ENCODE peak calls at places on chromosomes 13 and 19, in six cellular contexts. D is lung, P is PC-3, L is AG04450, Q is Peyer's patch, F is lower lobe of right lung. Z is an unnamed sample.
A peak's percentile ranks its signal among the peaks of the same experiment; 100 is the strongest.

GRCh38 chr19:1648926-1649541 is 3.4 kb downstream of the TCF3 start:
- DNase-seq in Q (no peak), D (no peak), P (no peak), L (no peak), F (no peak), Z (no peak)

GRCh38 chr19:46716013-46716671 is 772 bp downstream of the PRKD2 start:
- DNase-seq in L (no peak), F (peak; percentile 56), D (no peak), Q (no peak), P (no peak), Z (no peak)

GRCh38 chr19:29329460-29330134 is 116.6 kb upstream of the UQCRFS1 start:
- DNase-seq in L (no peak), Q (no peak), D (no peak), F (no peak), P (peak; percentile 7), Z (no peak)

GRCh38 chr19:18206018-18206417 is 2.2 kb upstream of the RAB3A start:
- DNase-seq in F (no peak), P (no peak), L (no peak), Q (no peak), D (no peak), Z (no peak)

GRCh38 chr19:6551607-6552450 is 21.0 kb downstream of the TNFSF9 start:
- DNase-seq in D (no peak), P (no peak), F (peak; percentile 50), L (no peak), Q (peak; percentile 51), Z (peak; percentile 86)

GRCh38 chr19:20969498-20969897 is 46.4 kb downstream of the ZNF85 start:
- DNase-seq in F (no peak), P (peak; percentile 60), D (no peak), Q (no peak), L (no peak), Z (no peak)

GRCh38 chr19:42045575-42045974 is 24.4 kb downstream of the GRIK5 start:
- DNase-seq in F (no peak), L (no peak), Q (no peak), P (no peak), D (no peak), Z (no peak)

GRCh38 chr13:72255908-72256307 is 388.9 kb upstream of the DACH1 start:
- DNase-seq in L (no peak), D (no peak), P (peak; percentile 70), F (no peak), Q (no peak), Z (no peak)

GRCh38 chr19:10686661-10687517 is 14.3 kb upstream of the QTRT1 start:
- DNase-seq in L (no peak), P (peak; percentile 21), F (no peak), D (no peak), Q (no peak), Z (no peak)

GRCh38 chr19:10878253-10878652 is 6.9 kb downstream of the CARM1 start:
- DNase-seq in L (no peak), D (no peak), Q (no peak), F (no peak), P (no peak), Z (no peak)

GRCh38 chr13:34523401-34523800 is 418.7 kb upstream of the NBEA start:
- DNase-seq in L (no peak), P (peak; percentile 40), D (no peak), F (no peak), Q (no peak), Z (no peak)

GRCh38 chr13:51970251-51970793 is 40.9 kb downstream of the ATP7B start:
- DNase-seq in Q (peak; percentile 63), D (no peak), P (no peak), F (no peak), L (no peak), Z (no peak)

GRCh38 chr13:93746589-93746988 is 520.0 kb downstream of the GPC6 start:
- DNase-seq in P (no peak), D (no peak), L (no peak), F (no peak), Q (no peak), Z (no peak)

DNA sequence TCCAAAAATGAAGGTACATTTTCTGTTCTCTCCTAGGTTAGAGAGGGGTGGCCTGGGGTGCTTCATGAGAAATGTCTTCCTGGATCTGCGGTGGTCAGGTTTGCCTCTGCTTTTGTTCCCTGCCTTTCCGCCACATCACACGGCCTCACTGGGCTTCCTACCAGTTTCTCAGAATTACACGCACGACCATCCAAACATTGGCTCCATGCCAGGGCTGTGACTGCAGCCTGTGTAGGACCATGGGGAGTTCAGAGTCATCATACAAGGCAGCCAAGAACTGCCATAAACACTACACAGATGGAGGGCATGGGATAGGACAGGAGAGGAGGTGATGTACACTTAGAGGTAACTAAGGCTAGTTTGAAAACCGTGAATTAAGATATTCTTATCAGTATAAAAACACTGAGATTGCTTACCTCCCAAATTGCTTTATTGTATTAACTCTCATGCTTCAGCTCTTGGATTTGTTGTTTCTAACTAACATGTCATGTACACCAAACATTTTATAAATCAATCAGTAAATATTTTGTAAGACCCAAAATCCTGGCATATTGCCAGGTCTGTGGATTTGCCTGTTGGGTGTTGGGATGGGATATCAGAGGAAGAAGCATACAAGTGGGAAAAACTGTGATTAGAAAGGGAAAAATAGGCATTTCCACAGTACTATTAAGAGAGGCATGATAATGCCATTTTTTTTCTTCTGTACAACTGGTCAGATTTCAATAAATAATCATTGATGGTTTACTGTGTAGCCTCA is 45.2 kb downstream of the CDADC1 start:
- DNase-seq in P (no peak), Q (no peak), D (peak; percentile 33), F (no peak), L (peak; percentile 77), Z (no peak)
- TF ChIP-seq CTCF in P (no peak), Q (no peak), D (no peak), F (no peak), L (no peak), Z (no peak)

GRCh38 chr13:25171170-25171516 is 945 bp downstream of the AMER2 start:
- DNase-seq in P (no peak), D (no peak), Q (no peak), L (no peak), F (no peak), Z (no peak)
- H3K4me3 ChIP-seq in P (no peak overlapping the region), D (peak overlapping the region; percentile 14), Q (no peak overlapping the region), L (no peak overlapping the region), F (peak overlapping the region; percentile 39), Z (peak overlapping the region; percentile 37)

GRCh38 chr19:11984986-11985385 is 20.1 kb downstream of the ZNF763 start:
- DNase-seq in L (no peak), P (no peak), D (no peak), Q (no peak), F (no peak), Z (peak; percentile 32)
- TF ChIP-seq CTCF in L (peak; percentile 19), P (peak; percentile 25), D (no peak), Q (no peak), F (no peak), Z (peak; percentile 41)

GRCh38 chr13:20826301-20826700 is 52.5 kb upstream of the EEF1AKMT1 start:
- DNase-seq in F (no peak), P (no peak), Q (no peak), D (no peak), L (no peak), Z (no peak)

GRCh38 chr13:20825476-20825875 is 51.7 kb upstream of the EEF1AKMT1 start:
- DNase-seq in P (no peak), L (no peak), Q (no peak), F (no peak), D (no peak), Z (no peak)

GRCh38 chr13:20823071-20823470 is 49.3 kb upstream of the EEF1AKMT1 start:
- DNase-seq in Q (no peak), D (no peak), P (no peak), L (no peak), F (no peak), Z (no peak)

GRCh38 chr13:20826810-20827560 is 53.2 kb upstream of the EEF1AKMT1 start:
- DNase-seq in L (no peak), D (no peak), P (no peak), Q (no peak), F (no peak), Z (no peak)

DNA sequence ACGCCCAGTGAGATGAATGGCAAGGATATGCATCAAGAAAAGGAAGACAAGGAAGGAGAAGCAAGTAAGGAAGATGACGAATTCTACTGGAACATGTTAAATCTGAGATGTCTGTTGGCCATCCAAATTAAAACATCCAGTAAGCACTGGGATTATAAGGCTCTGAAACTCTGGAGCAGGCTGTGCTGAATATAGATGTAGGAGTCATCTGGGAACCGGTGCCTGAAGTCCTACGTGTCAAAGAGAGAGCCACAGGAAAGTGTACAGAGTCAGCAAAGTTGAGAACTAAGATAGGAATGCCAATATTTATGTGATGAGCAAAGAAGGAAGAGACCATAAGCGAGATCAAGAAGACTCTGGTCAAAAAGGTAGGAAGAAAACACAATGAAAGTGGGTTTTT is 51.0 kb upstream of the EEF1AKMT1 start:
- DNase-seq in L (no peak), P (no peak), Q (no peak), F (no peak), D (no peak), Z (no peak)
- H3K4me3 ChIP-seq in L (no peak overlapping the region), P (no peak overlapping the region), Q (no peak overlapping the region), F (no peak overlapping the region), D (no peak overlapping the region), Z (no peak overlapping the region)

GRCh38 chr19:4647676-4648644 is 8.6 kb downstream of the TNFAIP8L1 start:
- DNase-seq in L (no peak), D (no peak), F (no peak), Q (no peak), P (no peak), Z (no peak)
- TF ChIP-seq CTCF in L (no peak), D (no peak), F (peak; percentile 11), Q (no peak), P (peak; percentile 27), Z (peak; percentile 29)

GRCh38 chr19:49809987-49810389 is 3.1 kb downstream of the FUZ start:
- DNase-seq in L (no peak), Q (no peak), F (no peak), P (no peak), D (no peak), Z (no peak)
- H3K4me3 ChIP-seq in L (no peak overlapping the region), Q (peak overlapping the region; percentile 54), F (peak overlapping the region; percentile 91), P (no peak overlapping the region), D (no peak overlapping the region), Z (no peak overlapping the region)